ENCODE peak calls at places on chromosomes 12 and 14, in five cellular contexts. Z is HT-29; J is kidney epithelial cell; L is activated CD4-positive, alpha-beta T cell treated with anti-CD3 and anti-CD28 coated beads, Interleukin-2, amount 50 U/mL, for 4 hours; W is A549. T is an unnamed sample.

GRCh38 chr14:21367582-21368144 is 16.2 kb downstream of the SUPT16H start:
- DNase-seq in Z (no peak), J (no peak), W (no peak), L (no peak), T (no peak)

GRCh38 chr14:52012635-52013034 is 23.3 kb downstream of the RTRAF start:
- DNase-seq in W (no peak), L (no peak), Z (no peak), J (no peak), T (no peak)

GRCh38 chr12:20463920-20464524 is 95.7 kb downstream of the PDE3A start:
- DNase-seq in W (peak; percentile 18), Z (peak; percentile 46), J (no peak), L (no peak), T (no peak)

GRCh38 chr14:35844494-35844893 is 18.4 kb downstream of the BRMS1L start:
- DNase-seq in Z (no peak), L (no peak), W (no peak), J (no peak), T (no peak)

GRCh38 chr12:73413974-73414373 is 1123.7 kb upstream of the ATXN7L3B start:
- DNase-seq in W (no peak), L (no peak), Z (no peak), J (no peak), T (no peak)

GRCh38 chr12:75587340-75588106 is 76.1 kb upstream of the KRR1 start:
- DNase-seq in L (no peak), W (no peak), J (no peak), Z (no peak), T (no peak)

GRCh38 chr14:90658541-90658967 is 157.7 kb downstream of the TTC7B start:
- DNase-seq in L (no peak), W (no peak), J (no peak), Z (no peak), T (no peak)

GRCh38 chr12:1698638-1699214 is 7.9 kb downstream of the ADIPOR2 start:
- DNase-seq in J (no peak), L (no peak), Z (peak; percentile 67), W (no peak), T (no peak)

GRCh38 chr14:94998702-94999101 is 158.6 kb downstream of the DICER1 start:
- DNase-seq in L (no peak), Z (no peak), J (no peak), W (no peak), T (no peak)

GRCh38 chr14:90851327-90852036 is 35.3 kb upstream of the TTC7B start:
- DNase-seq in J (no peak), W (no peak), L (no peak), Z (no peak), T (no peak)

GRCh38 chr12:3061129-3061857 is 15.9 kb upstream of the TSPAN9 start:
- DNase-seq in W (no peak), Z (no peak), L (no peak), J (no peak), T (no peak)

GRCh38 chr12:58443273-58443980 is 476.9 kb downstream of the LRIG3 start:
- DNase-seq in W (no peak), L (no peak), Z (peak; percentile 60), J (no peak), T (no peak)

GRCh38 chr12:124233041-124233836 is 61.7 kb upstream of the RFLNA start:
- DNase-seq in J (peak; percentile 83), L (no peak), W (no peak), Z (no peak), T (no peak)

GRCh38 chr12:68767191-68767590 is 21.2 kb downstream of the SLC35E3 start:
- DNase-seq in W (no peak), Z (no peak), J (no peak), L (no peak), T (no peak)

GRCh38 chr14:31090872-31091764 is 64.9 kb upstream of the STRN3 start:
- DNase-seq in W (peak; percentile 9), J (peak; percentile 67), Z (peak; percentile 13), L (no peak), T (no peak)

GRCh38 chr12:124517260-124518050 is 50.0 kb downstream of the NCOR2 start:
- DNase-seq in Z (peak; percentile 86), L (no peak), W (peak; percentile 59), J (no peak), T (no peak)

GRCh38 chr14:67446371-67447032 is 34.5 kb upstream of the PLEK2 start:
- DNase-seq in W (no peak), J (no peak), Z (no peak), L (no peak), T (no peak)

GRCh38 chr12:49347307-49348237 is 884 bp downstream of the DNAJC22 start:
- DNase-seq in Z (peak; percentile 87), W (peak; percentile 98), J (no peak), L (peak; percentile 70), T (peak; percentile 74)

GRCh38 chr12:29004066-29004935 is 144.8 kb upstream of the FAR2 start:
- DNase-seq in Z (no peak), L (no peak), W (no peak), J (no peak), T (no peak)

GRCh38 chr14:65348137-65348536 is 64.4 kb upstream of the FUT8 start:
- DNase-seq in Z (no peak), J (no peak), W (no peak), L (no peak), T (no peak)

GRCh38 chr12:113697646-113698504 is 226.2 kb upstream of the LHX5 start:
- DNase-seq in J (no peak), W (no peak), L (no peak), Z (no peak), T (no peak)

GRCh38 chr12:132190012-132190755 is 45.9 kb downstream of the NOC4L start:
- DNase-seq in L (no peak), Z (no peak), W (peak; percentile 39), J (no peak), T (no peak)

GRCh38 chr12:120076651-120077050 is 39.9 kb downstream of the RAB35 start:
- DNase-seq in L (no peak), Z (no peak), W (no peak), J (no peak), T (no peak)

GRCh38 chr12:2773199-2773875 is 21.4 kb upstream of the FKBP4 start:
- DNase-seq in Z (no peak), W (no peak), L (no peak), J (no peak), T (no peak)

T was measured in stimulated activated CD4-positive, alpha-beta T cell treated with anti-CD3 and anti-CD28 coated beads, Interleukin-1b, Interleukin-23, amount 100 ng/mL, for 4 hours.